ENCODE peak calls at places on chromosomes 12 and 14, in ten cellular contexts. M is stromal cell of bone marrow; N is M059J; X is activated B cell treated with CpG ODN at 0.5 μM for 24 hours; H is neural progenitor cell; W is DMS 273 treated with DMSO at 0.1 percent for 48 hours; T is lower leg skin; F is stimulated activated CD4-positive, alpha-beta T cell treated with anti-CD3 and anti-CD28 coated beads, Interleukin-1b, Interleukin-23, amount 100 ng/mL, for 4 hours; L is foreskin keratinocyte; V is iPS DF 19.7. Z is an unnamed sample.

GRCh38 chr12:40970320-40970907 is 217.7 kb upstream of the PDZRN4 start:
- DNase-seq in F (no peak), H (peak; percentile 26), T (no peak), N (peak; percentile 5), W (no peak), M (no peak), V (no peak), L (no peak), X (no peak), Z (peak; percentile 31)

GRCh38 chr14:23525611-23526010 is 26.0 kb downstream of the ZFHX2 start:
- DNase-seq in H (no peak), M (no peak), W (no peak), X (no peak), V (no peak), L (no peak), T (no peak), F (no peak), N (no peak), Z (no peak)

GRCh38 chr12:108307006-108307405 is 32.1 kb downstream of the CMKLR1 start:
- DNase-seq in M (peak; percentile 79), L (no peak), H (no peak), W (no peak), X (no peak), T (no peak), V (no peak), F (no peak), N (peak; percentile 97), Z (no peak)

GRCh38 chr14:102554835-102555819 is 37.3 kb upstream of the RCOR1 start:
- DNase-seq in V (no peak), H (peak; percentile 87), X (peak; percentile 66), W (peak; percentile 18), T (peak; percentile 90), M (no peak), L (no peak), N (no peak), F (peak; percentile 38), Z (peak; percentile 37)

GRCh38 chr12:79681008-79681590 is 9.7 kb downstream of the PAWR start:
- DNase-seq in L (peak; percentile 78), H (no peak), X (no peak), N (peak; percentile 80), W (no peak), V (no peak), M (no peak), F (no peak), T (no peak), Z (no peak)

GRCh38 chr12:114671664-114672476 is 12.1 kb downstream of the TBX3 start:
- DNase-seq in X (no peak), N (peak; percentile 71), H (peak; percentile 75), M (no peak), L (peak; percentile 52), V (no peak), T (no peak), F (no peak), W (no peak), Z (no peak)

GRCh38 chr12:79367016-79367575 is 323.7 kb downstream of the PAWR start:
- DNase-seq in H (no peak), V (no peak), L (peak; percentile 79), X (no peak), N (peak; percentile 16), T (no peak), W (no peak), M (no peak), F (no peak), Z (no peak)

GRCh38 chr12:132285991-132286681 is 43.3 kb downstream of the GALNT9 start:
- DNase-seq in W (no peak), F (no peak), X (no peak), N (peak; percentile 35), M (no peak), T (no peak), V (no peak), L (peak; percentile 36), H (peak; percentile 64), Z (peak; percentile 35)

GRCh38 chr12:59980491-59980890 is 384.7 kb downstream of the SLC16A7 start:
- DNase-seq in T (no peak), M (no peak), W (no peak), X (no peak), H (no peak), L (peak; percentile 10), V (no peak), N (no peak), F (no peak), Z (no peak)

GRCh38 chr14:55884819-55885218 is 233.4 kb upstream of the PELI2 start:
- DNase-seq in V (no peak), N (peak; percentile 19), F (no peak), X (no peak), H (no peak), M (no peak), L (peak; percentile 68), W (no peak), T (no peak), Z (peak; percentile 38)

GRCh38 chr14:79629372-79629771 is 581.9 kb downstream of the DIO2 start:
- DNase-seq in W (no peak), H (peak; percentile 4), X (no peak), M (no peak), L (no peak), V (no peak), N (no peak), T (no peak), F (no peak), Z (no peak)

GRCh38 chr14:32932921-32933622 is 5.6 kb upstream of the NPAS3 start:
- DNase-seq in F (no peak), X (no peak), H (peak; percentile 67), W (no peak), V (no peak), T (no peak), L (no peak), N (no peak), M (no peak), Z (no peak)

GRCh38 chr14:63887899-63888298 is 35.1 kb downstream of the SYNE2 start:
- DNase-seq in H (no peak), F (no peak), L (no peak), X (no peak), V (no peak), T (no peak), M (no peak), N (no peak), W (no peak), Z (no peak)

GRCh38 chr12:22518067-22518719 is 26.1 kb downstream of the C2CD5 start:
- DNase-seq in M (no peak), X (no peak), T (no peak), W (peak; percentile 34), H (no peak), N (peak; percentile 10), L (peak; percentile 72), F (no peak), V (no peak), Z (peak; percentile 82)

GRCh38 chr12:90058721-90059120 is 350.1 kb upstream of the ATP2B1 start:
- DNase-seq in V (no peak), T (no peak), M (peak; percentile 86), H (no peak), L (peak; percentile 74), W (no peak), N (peak; percentile 84), F (no peak), X (no peak), Z (no peak)

GRCh38 chr14:77561881-77562280 is 54.6 kb downstream of the SPTLC2 start:
- DNase-seq in N (no peak), V (no peak), W (no peak), M (no peak), H (no peak), T (no peak), F (no peak), X (no peak), L (no peak), Z (no peak)

GRCh38 chr14:104219731-104220224 is 81.4 kb downstream of the KIF26A start:
- DNase-seq in N (no peak), V (no peak), T (no peak), L (no peak), M (no peak), X (no peak), H (no peak), W (peak; percentile 43), F (no peak), Z (peak; percentile 20)

GRCh38 chr12:6361834-6362233 is 13.5 kb downstream of the SCNN1A start:
- DNase-seq in V (no peak), X (no peak), N (peak; percentile 78), T (peak; percentile 92), H (no peak), F (no peak), L (no peak), M (no peak), W (no peak), Z (no peak)

GRCh38 chr14:62866376-62866775 is 178.9 kb downstream of the KCNH5 start:
- DNase-seq in X (no peak), W (no peak), L (no peak), N (no peak), F (no peak), H (no peak), V (no peak), M (no peak), T (no peak), Z (no peak)

GRCh38 chr12:116910645-116911449 is at the start of gene FBXW8:
- DNase-seq in H (peak; percentile 86), T (peak; percentile 92), W (peak; percentile 46), L (peak; percentile 53), N (peak; percentile 63), X (peak; percentile 72), F (peak; percentile 50), V (peak; percentile 25), M (peak; percentile 42), Z (peak; percentile 90)